ENCODE peak calls at places on chromosomes 11 and 22, in eight cellular contexts. A is esophagus muscularis mucosa; I is aorta; B is right atrium auricular region; Q is activated naive CD8-positive, alpha-beta T cell treated with anti-CD3 and anti-CD28 coated beads, Interleukin-2, amount 50 U/mL, for 24 hours; T is HCT116; K is EH; U is thoracic aorta. N is an unnamed sample.

GRCh38 chr11:65894034-65894591 is 3.6 kb downstream of the CCDC85B start:
- DNase-seq in Q (peak; percentile 46), K (no peak), B (no peak), T (no peak), A (no peak), U (no peak), I (peak; percentile 82), N (no peak)

GRCh38 chr11:61092280-61092766 is 10.0 kb upstream of the CD5 start:
- DNase-seq in B (no peak), T (no peak), Q (peak; percentile 74), K (no peak), A (no peak), I (no peak), U (no peak), N (no peak)

GRCh38 chr22:38942702-38943101 is 14.7 kb upstream of the APOBEC3A start:
- DNase-seq in I (peak; percentile 51), U (no peak), A (no peak), Q (no peak), K (no peak), B (no peak), T (no peak), N (no peak)

GRCh38 chr11:18111005-18111404 is 5.1 kb upstream of the SAAL1 start:
- DNase-seq in T (no peak), U (no peak), K (peak; percentile 19), B (no peak), I (no peak), A (no peak), Q (no peak), N (no peak)

GRCh38 chr22:19553201-19553600 is 29.0 kb upstream of the CLDN5 start:
- DNase-seq in Q (no peak), U (no peak), A (no peak), I (no peak), K (no peak), T (no peak), B (no peak), N (no peak)

GRCh38 chr11:104892723-104893511 is 5.3 kb downstream of the CASP12 start:
- DNase-seq in T (no peak), K (peak; percentile 57), Q (no peak), A (no peak), I (no peak), B (no peak), U (no peak), N (no peak)

GRCh38 chr11:37710031-37710430 is 1112.0 kb upstream of the RAG2 start:
- DNase-seq in I (no peak), B (no peak), A (no peak), Q (no peak), T (no peak), K (peak; percentile 81), U (no peak), N (no peak)

GRCh38 chr11:62532096-62532495 is 14.5 kb downstream of the AHNAK start:
- DNase-seq in T (no peak), A (no peak), U (no peak), K (no peak), B (no peak), I (no peak), Q (no peak), N (no peak)

GRCh38 chr11:124890701-124891389 is 6.8 kb downstream of the ROBO4 start:
- DNase-seq in B (peak; percentile 56), I (no peak), K (no peak), T (no peak), Q (no peak), A (no peak), U (no peak), N (no peak)

GRCh38 chr11:63882555-63883242 is 34.3 kb downstream of the RCOR2 start:
- DNase-seq in K (peak; percentile 18), Q (no peak), B (no peak), T (no peak), I (peak; percentile 76), A (no peak), U (no peak), N (peak; percentile 15)

GRCh38 chr11:8084352-8084751 is 3.3 kb downstream of the TUB start:
- DNase-seq in A (no peak), T (no peak), I (peak; percentile 51), B (no peak), U (no peak), Q (no peak), K (no peak), N (no peak)

GRCh38 chr22:19085233-19086043 is 36.8 kb downstream of the DGCR2 start:
- DNase-seq in K (peak; percentile 43), U (no peak), Q (no peak), B (peak; percentile 38), A (no peak), I (no peak), T (no peak), N (peak; percentile 22)

GRCh38 chr11:22192642-22193347 is at the start of gene ANO5:
- DNase-seq in K (no peak), B (peak; percentile 62), U (peak; percentile 7), I (peak; percentile 87), T (no peak), A (no peak), Q (peak; percentile 8), N (peak; percentile 7)

GRCh38 chr11:88174627-88175003 is 628 bp downstream of the RAB38 start:
- DNase-seq in T (peak; percentile 45), U (peak; percentile 15), B (peak; percentile 79), I (peak; percentile 92), Q (peak; percentile 72), K (peak; percentile 85), A (no peak), N (peak; percentile 68)

GRCh38 chr11:123454060-123454651 is 24.1 kb downstream of the GRAMD1B start:
- DNase-seq in I (no peak), A (no peak), U (no peak), B (no peak), K (peak; percentile 88), Q (peak; percentile 70), T (peak; percentile 88), N (peak; percentile 29)

GRCh38 chr11:28536504-28537267 is 428.5 kb downstream of the METTL15 start:
- DNase-seq in I (no peak), A (no peak), K (no peak), Q (no peak), U (no peak), B (no peak), T (no peak), N (no peak)

GRCh38 chr22:19277785-19278184 is 13.7 kb downstream of the CLTCL1 start:
- DNase-seq in A (no peak), U (no peak), T (no peak), K (no peak), Q (no peak), B (peak; percentile 2), I (no peak), N (no peak)

GRCh38 chr11:70415176-70415575 is 16.8 kb downstream of the CTTN start:
- DNase-seq in A (no peak), Q (no peak), B (no peak), T (no peak), I (no peak), K (peak; percentile 93), U (no peak), N (no peak)

GRCh38 chr11:501001-501682 is 5.9 kb downstream of the RNH1 start:
- DNase-seq in I (no peak), Q (no peak), K (no peak), A (no peak), T (no peak), B (no peak), U (no peak), N (no peak)

GRCh38 chr22:23248583-23248982 is 68.3 kb downstream of the BCR start:
- DNase-seq in Q (no peak), I (no peak), U (no peak), K (peak; percentile 46), A (no peak), T (no peak), B (no peak), N (no peak)

GRCh38 chr11:4465411-4465810 is 16.3 kb downstream of the OR52K2 start:
- DNase-seq in T (no peak), K (no peak), A (no peak), B (no peak), Q (no peak), I (no peak), U (no peak), N (no peak)

GRCh38 chr11:1345752-1346513 is 36.5 kb upstream of the TOLLIP start:
- DNase-seq in I (no peak), K (no peak), T (no peak), Q (no peak), B (no peak), A (no peak), U (no peak), N (no peak)

N was measured in erythroblast.